ENCODE peak calls at places on chromosomes 3 and 15, in six cellular contexts. O is GM06990, C is epithelial cell of proximal tubule, W is GM12865, I is fibroblast of pulmonary artery, Q is A549. R is an unnamed sample.

GRCh38 chr15:28096720-28097431 is 2.2 kb downstream of the OCA2 start:
- DNase-seq in I (no peak), W (no peak), C (no peak), O (no peak), Q (no peak), R (no peak)

GRCh38 chr3:172522871-172523818 is at the start of gene TNFSF10:
- DNase-seq in W (peak), Q (no peak), O (peak), I (peak), C (peak), R (peak)

GRCh38 chr3:179264456-179264855 is 13.5 kb upstream of the KCNMB3 start:
- DNase-seq in I (no peak), W (no peak), Q (no peak), C (no peak), O (no peak), R (no peak)

GRCh38 chr3:64355473-64355872 is 130.2 kb upstream of the PRICKLE2 start:
- DNase-seq in C (no peak), W (peak), I (peak), Q (no peak), O (no peak), R (no peak)

GRCh38 chr3:135106445-135106844 is 311.4 kb downstream of the EPHB1 start:
- DNase-seq in O (no peak), I (peak), C (no peak), Q (no peak), W (peak), R (no peak)

GRCh38 chr15:30065025-30065801 is 17.5 kb upstream of the GOLGA8J start:
- DNase-seq in I (peak), O (no peak), Q (no peak), C (peak), W (no peak), R (no peak)

GRCh38 chr3:147161833-147162232 is 244.5 kb downstream of the ZIC4 start:
- DNase-seq in C (no peak), I (no peak), Q (no peak), W (no peak), O (no peak), R (no peak)

GRCh38 chr3:98777801-98778220 is 14.7 kb downstream of the ST3GAL6 start:
- DNase-seq in O (no peak), W (no peak), I (peak), Q (no peak), C (no peak), R (no peak)

GRCh38 chr15:101108458-101108775 is 143.4 kb downstream of the CHSY1 start:
- DNase-seq in W (no peak), Q (no peak), C (no peak), I (no peak), O (no peak), R (no peak)

GRCh38 chr3:171142985-171143384 is 116.5 kb upstream of the SLC2A2 start:
- DNase-seq in I (peak), O (no peak), Q (no peak), W (no peak), C (peak), R (no peak)

GRCh38 chr3:157669403-157669802 is 166.2 kb upstream of the VEPH1 start:
- DNase-seq in C (no peak), I (no peak), W (no peak), O (no peak), Q (no peak), R (no peak)

GRCh38 chr3:179446501-179446900 is 4.8 kb downstream of the GNB4 start:
- DNase-seq in O (no peak), I (peak), C (no peak), Q (no peak), W (peak), R (no peak)

GRCh38 chr3:55203006-55203405 is 275.1 kb upstream of the LRTM1 start:
- DNase-seq in I (peak), O (no peak), Q (no peak), W (no peak), C (no peak), R (no peak)

GRCh38 chr3:151468284-151468917 is 7.5 kb upstream of the IGSF10 start:
- DNase-seq in Q (peak), O (no peak), I (peak), W (peak), C (peak), R (peak)

GRCh38 chr3:197525706-197526105 is 30.1 kb downstream of the BDH1 start:
- DNase-seq in W (no peak), I (peak), O (no peak), Q (no peak), C (no peak), R (no peak)

GRCh38 chr3:61848885-61849284 is 287.5 kb downstream of the PTPRG start:
- DNase-seq in C (no peak), Q (no peak), W (no peak), O (no peak), I (peak), R (no peak)

GRCh38 chr3:194865595-194865994 is 179.9 kb downstream of the FAM43A start:
- DNase-seq in Q (no peak), W (peak), O (no peak), I (no peak), C (no peak), R (no peak)

GRCh38 chr3:45546636-45547201 is 47.8 kb upstream of the LIMD1 start:
- DNase-seq in O (no peak), C (no peak), Q (no peak), I (no peak), W (peak), R (no peak)

GRCh38 chr3:45670995-45671394 is 18.2 kb upstream of the SACM1L start:
- DNase-seq in W (no peak), Q (no peak), C (no peak), I (no peak), O (no peak), R (no peak)

GRCh38 chr3:62824965-62825592 is 50.1 kb downstream of the CADPS start:
- DNase-seq in C (no peak), W (no peak), O (no peak), I (no peak), Q (no peak), R (no peak)

GRCh38 chr15:74815121-74815933 is 2.7 kb downstream of the LMAN1L start:
- DNase-seq in I (no peak), O (no peak), C (no peak), W (no peak), Q (no peak), R (no peak)

GRCh38 chr15:74816624-74817369 is 4.2 kb downstream of the LMAN1L start:
- DNase-seq in C (no peak), I (no peak), Q (no peak), W (no peak), O (no peak), R (no peak)

GRCh38 chr15:74820056-74820455 is 6.4 kb upstream of the CPLX3 start:
- DNase-seq in W (no peak), I (no peak), C (no peak), Q (no peak), O (no peak), R (no peak)

GRCh38 chr15:74815961-74816360 is 3.3 kb downstream of the LMAN1L start:
- DNase-seq in C (no peak), W (no peak), I (no peak), O (no peak), Q (no peak), R (no peak)

DNA sequence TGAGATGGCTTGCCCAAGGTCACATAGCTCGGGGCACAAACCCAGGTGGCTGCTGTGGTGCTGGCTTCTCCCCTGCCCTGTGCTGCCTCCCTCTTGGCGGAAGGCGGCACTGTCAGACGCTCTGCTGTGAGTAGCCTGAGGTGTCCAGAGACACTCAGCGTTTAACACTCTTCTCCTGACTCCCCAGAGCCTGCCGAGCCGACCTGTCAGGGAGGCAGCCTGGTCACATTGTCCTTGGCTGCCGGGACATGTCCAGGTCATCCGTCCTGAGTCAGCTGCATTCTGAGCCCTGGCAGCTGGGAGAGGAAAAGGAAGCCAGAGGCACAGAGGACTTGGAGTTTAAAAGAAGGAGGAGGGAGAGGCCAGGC is 4.7 kb downstream of the LMAN1L start:
- DNase-seq in Q (no peak), C (no peak), W (peak), O (no peak), I (peak), R (no peak)
- TF ChIP-seq CTCF in Q (no peak), C (peak), W (peak), O (no peak), I (peak), R (no peak)

DNA sequence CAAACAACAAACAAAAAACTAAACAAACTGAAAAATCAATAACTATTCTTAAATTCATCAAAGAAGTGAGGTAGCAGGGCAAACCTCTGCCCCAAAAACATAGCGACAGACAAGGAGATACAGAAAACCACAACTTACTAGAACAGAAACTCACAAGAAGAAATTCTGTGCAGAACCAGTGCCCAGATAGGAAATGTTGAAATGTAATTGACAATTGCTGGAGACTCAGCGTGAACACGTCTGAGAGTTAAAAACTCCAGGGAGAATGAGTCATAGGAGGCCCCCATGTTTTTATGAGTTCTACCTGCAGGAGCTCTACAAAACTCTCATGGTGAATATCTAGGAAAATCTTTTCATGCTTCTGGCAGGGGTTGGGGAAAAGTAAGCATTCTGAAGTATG is 95.5 kb upstream of the SETMAR start:
- DNase-seq in W (no peak), C (no peak), O (no peak), Q (no peak), I (no peak), R (no peak)
- H3K4me3 ChIP-seq in W (no peak), C (no peak), O (no peak), Q (no peak), I (no peak), R (no peak)

GRCh38 chr3:78901544-78901943 is 866.3 kb downstream of the ROBO1 start:
- DNase-seq in Q (no peak), C (no peak), O (no peak), I (no peak), W (no peak), R (no peak)
- TF ChIP-seq CTCF in Q (no peak), C (no peak), O (no peak), I (no peak), W (no peak), R (no peak)

GRCh38 chr3:74591946-74592345 is 22.5 kb downstream of the CNTN3 start:
- DNase-seq in O (no peak), W (no peak), C (no peak), I (no peak), Q (no peak), R (no peak)

GRCh38 chr3:74592359-74592758 is 22.1 kb downstream of the CNTN3 start:
- DNase-seq in Q (no peak), C (no peak), W (no peak), I (peak), O (no peak), R (no peak)

GRCh38 chr3:74590620-74591262 is 23.7 kb downstream of the CNTN3 start:
- DNase-seq in W (no peak), C (no peak), Q (no peak), O (no peak), I (no peak), R (no peak)

DNA sequence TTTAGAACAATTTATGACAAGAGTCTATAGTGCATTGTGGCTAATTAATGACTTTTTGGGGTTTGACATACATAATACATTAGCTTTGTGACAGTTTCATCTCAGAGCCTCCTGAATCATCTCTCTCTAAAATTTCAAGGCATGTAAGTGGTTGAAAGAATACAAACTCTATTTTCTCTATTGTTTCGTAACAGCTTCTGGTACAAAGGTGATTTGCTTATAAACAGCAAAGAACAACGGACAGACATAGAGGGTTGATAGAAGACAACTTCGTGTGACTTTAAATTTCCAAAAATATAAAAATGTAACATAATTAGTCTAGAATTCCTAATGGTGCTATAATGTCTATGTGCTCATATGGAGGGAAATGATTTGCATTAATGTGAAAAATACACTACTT is 21.3 kb downstream of the CNTN3 start:
- DNase-seq in W (no peak), O (no peak), Q (no peak), I (no peak), C (no peak), R (no peak)
- H3K4me3 ChIP-seq in W (no peak), O (no peak), Q (no peak), I (no peak), C (no peak), R (no peak)